ENCODE peak calls at places on chromosomes 16 and 17, in eight cellular contexts. T is IMR-90, F is suprapubic skin, W is tibial artery, Q is endothelial cell of umbilical vein, O is heart left ventricle, G is PC-3, Z is testis. C is an unnamed sample.

GRCh38 chr17:60757437-60757836 is 79.8 kb downstream of the BCAS3 start:
- DNase-seq in T (no peak), F (no peak), W (no peak), Q (no peak), O (no peak), G (no peak), Z (no peak), C (no peak)

GRCh38 chr16:85616608-85617311 is 3.6 kb downstream of the GSE1 start:
- DNase-seq in T (no peak), F (no peak), W (peak; percentile 39), Q (no peak), O (peak; percentile 58), G (no peak), Z (peak; percentile 71), C (peak; percentile 64)

GRCh38 chr17:48038687-48039086 is 1.1 kb upstream of the COPZ2 start:
- DNase-seq in T (no peak), F (no peak), W (no peak), Q (no peak), O (no peak), G (no peak), Z (no peak), C (no peak)

GRCh38 chr16:51276335-51276734 is 125.3 kb upstream of the SALL1 start:
- DNase-seq in T (no peak), F (no peak), W (no peak), Q (no peak), O (no peak), G (no peak), Z (no peak), C (no peak)

GRCh38 chr16:55418586-55418985 is 60.4 kb upstream of the MMP2 start:
- DNase-seq in T (peak; percentile 10), F (no peak), W (no peak), Q (no peak), O (no peak), G (no peak), Z (no peak), C (no peak)

GRCh38 chr17:53391197-53391596 is 431.5 kb upstream of the KIF2B start:
- DNase-seq in T (no peak), F (no peak), W (no peak), Q (no peak), O (no peak), G (no peak), Z (no peak), C (no peak)

GRCh38 chr17:8831234-8831849 is 32.2 kb upstream of the MFSD6L start:
- DNase-seq in T (no peak), F (peak; percentile 53), W (no peak), Q (no peak), O (no peak), G (no peak), Z (no peak), C (no peak)

GRCh38 chr16:21283521-21284289 is 5.6 kb upstream of the CRYM start:
- DNase-seq in T (peak; percentile 25), F (no peak), W (peak; percentile 49), Q (peak; percentile 21), O (peak; percentile 65), G (no peak), Z (peak; percentile 81), C (peak; percentile 64)

GRCh38 chr17:7632492-7632894 is 2.6 kb downstream of the SHBG start:
- DNase-seq in T (peak; percentile 54), F (no peak), W (no peak), Q (peak; percentile 24), O (no peak), G (peak; percentile 58), Z (no peak), C (no peak)

GRCh38 chr16:80583466-80583865 is 42.7 kb downstream of the DYNLRB2 start:
- DNase-seq in T (peak; percentile 59), F (no peak), W (peak; percentile 26), Q (no peak), O (no peak), G (peak; percentile 64), Z (no peak), C (no peak)

GRCh38 chr16:35319536-35320192 is 1860.3 kb downstream of the TP53TG3F start:
- DNase-seq in T (no peak), F (no peak), W (no peak), Q (no peak), O (no peak), G (no peak), Z (no peak), C (no peak)

GRCh38 chr16:50526796-50527195 is 21.4 kb upstream of the NKD1 start:
- DNase-seq in T (no peak), F (no peak), W (no peak), Q (no peak), O (peak; percentile 4), G (no peak), Z (no peak), C (no peak)

GRCh38 chr16:74874123-74874522 is 99.5 kb upstream of the FA2H start:
- DNase-seq in T (no peak), F (no peak), W (no peak), Q (no peak), O (no peak), G (no peak), Z (no peak), C (peak; percentile 20)

GRCh38 chr17:45869676-45870341 is 24.5 kb upstream of the MAPT start:
- DNase-seq in T (peak; percentile 4), F (no peak), W (no peak), Q (no peak), O (no peak), G (no peak), Z (no peak), C (no peak)

GRCh38 chr16:81928975-81929374 is 82.3 kb downstream of the SDR42E1 start:
- DNase-seq in T (no peak), F (peak; percentile 75), W (no peak), Q (no peak), O (no peak), G (no peak), Z (peak; percentile 2), C (no peak)

GRCh38 chr17:57662644-57663308 is 82.3 kb downstream of the CCDC182 start:
- DNase-seq in T (peak; percentile 99), F (peak; percentile 96), W (peak; percentile 90), Q (peak; percentile 98), O (peak; percentile 95), G (peak; percentile 100), Z (peak; percentile 94), C (peak; percentile 98)

GRCh38 chr16:70736454-70737376 is 50.9 kb upstream of the MTSS2 start:
- DNase-seq in T (peak; percentile 34), F (no peak), W (no peak), Q (no peak), O (no peak), G (no peak), Z (no peak), C (no peak)

GRCh38 chr17:27807567-27808470 is 7.5 kb upstream of the NOS2 start:
- DNase-seq in T (no peak), F (peak; percentile 69), W (no peak), Q (no peak), O (no peak), G (no peak), Z (peak; percentile 40), C (peak; percentile 14)

GRCh38 chr16:2673066-2673999 is 9.0 kb upstream of the KCTD5 start:
- DNase-seq in T (peak; percentile 87), F (peak; percentile 96), W (peak; percentile 94), Q (peak; percentile 95), O (peak; percentile 97), G (peak; percentile 90), Z (peak; percentile 96), C (peak; percentile 95)

GRCh38 chr17:27644586-27644985 is 13.6 kb downstream of the LGALS9 start:
- DNase-seq in T (no peak), F (no peak), W (peak; percentile 65), Q (no peak), O (no peak), G (no peak), Z (no peak), C (peak; percentile 40)

GRCh38 chr17:6510321-6511023 is 45.9 kb downstream of the PITPNM3 start:
- DNase-seq in T (peak; percentile 28), F (peak; percentile 45), W (no peak), Q (peak; percentile 31), O (no peak), G (no peak), Z (no peak), C (no peak)

GRCh38 chr17:80812362-80813088 is 179.1 kb upstream of the CHMP6 start:
- DNase-seq in T (no peak), F (peak; percentile 40), W (no peak), Q (no peak), O (no peak), G (no peak), Z (no peak), C (no peak)

GRCh38 chr16:28151180-28151579 is 60.6 kb downstream of the XPO6 start:
- DNase-seq in T (no peak), F (no peak), W (no peak), Q (no peak), O (no peak), G (no peak), Z (no peak), C (no peak)

GRCh38 chr16:66616169-66616568 is 11.7 kb downstream of the CMTM3 start:
- DNase-seq in T (no peak), F (no peak), W (no peak), Q (no peak), O (no peak), G (no peak), Z (no peak), C (no peak)

GRCh38 chr16:66616592-66616991 is 12.1 kb downstream of the CMTM3 start:
- DNase-seq in T (peak; percentile 10), F (no peak), W (no peak), Q (no peak), O (no peak), G (no peak), Z (no peak), C (no peak)

GRCh38 chr16:66618588-66618987 is 14.1 kb downstream of the CMTM3 start:
- DNase-seq in T (peak; percentile 98), F (no peak), W (no peak), Q (peak; percentile 71), O (no peak), G (peak; percentile 90), Z (no peak), C (no peak)

GRCh38 chr16:66617728-66618127 is 13.2 kb downstream of the CMTM3 start:
- DNase-seq in T (no peak), F (no peak), W (no peak), Q (no peak), O (no peak), G (no peak), Z (no peak), C (no peak)

GRCh38 chr16:66617010-66617434 is 12.5 kb downstream of the CMTM3 start:
- DNase-seq in T (peak; percentile 42), F (no peak), W (no peak), Q (no peak), O (no peak), G (no peak), Z (no peak), C (no peak)
- H3K27ac ChIP-seq in T (no peak overlapping the region), F (no peak overlapping the region), W (no peak overlapping the region), Q (no peak overlapping the region), O (no peak overlapping the region), G (no peak overlapping the region), Z (peak overlapping the region; percentile 47), C (no peak overlapping the region)

GRCh38 chr17:71601894-71602504 is 518.8 kb upstream of the SOX9 start:
- DNase-seq in T (no peak), F (no peak), W (no peak), Q (no peak), O (no peak), G (no peak), Z (no peak), C (no peak)
- H3K4me1 ChIP-seq in T (no peaks in the 10 kb centered on the region), F (no peaks in the 10 kb centered on the region), W (no peaks in the 10 kb centered on the region), Q (no peaks in the 10 kb centered on the region), O (no peaks in the 10 kb centered on the region), G (no peaks in the 10 kb centered on the region), Z (no peaks in the 10 kb centered on the region), C (no peaks in the 10 kb centered on the region)

GRCh38 chr17:76643553-76644148 is at the start of gene ST6GALNAC1:
- DNase-seq in T (no peak), F (no peak), W (no peak), Q (peak; percentile 26), O (peak; percentile 40), G (peak; percentile 65), Z (peak; percentile 67), C (peak; percentile 23)
- H3K27ac ChIP-seq in T (no peak within 1 kb of the TSS), F (peak within 1 kb of the TSS; percentile 34), W (no peak within 1 kb of the TSS), Q (no peak within 1 kb of the TSS), O (peak within 1 kb of the TSS; percentile 64), G (peak within 1 kb of the TSS; percentile 31), Z (peak within 1 kb of the TSS; percentile 60), C (peak within 1 kb of the TSS; percentile 80)

GRCh38 chr17:79006794-79007503 is 2.6 kb downstream of the CANT1 start:
- DNase-seq in T (no peak), F (peak; percentile 70), W (no peak), Q (no peak), O (no peak), G (no peak), Z (peak; percentile 11), C (no peak)
- H3K4me1 ChIP-seq in T (peaks cover 16% of the 10 kb centered on the region), F (peaks cover 56% of the 10 kb centered on the region), W (peaks cover 31% of the 10 kb centered on the region), Q (peaks cover 45% of the 10 kb centered on the region), O (peaks cover 11% of the 10 kb centered on the region), G (peaks cover 73% of the 10 kb centered on the region), Z (peaks cover 28% of the 10 kb centered on the region), C (peaks cover 22% of the 10 kb centered on the region)